ENCODE peak calls at places on chromosomes 5 and 9, in eight cellular contexts. One of them, this sample, is unnamed. For H3K9me3 and H3K4me1, the result is how much of the 10 kb centered on the place peaks cover.

GRCh38 chr5:132073231-132074013 is at the start of gene CSF2:
- DNase-seq in sigmoid colon: no peak
- DNase-seq in fibroblast of lung: no peak
- DNase-seq in A549: no peak
- DNase-seq in naive thymus-derived CD4-positive, alpha-beta T cell: no peak
- DNase-seq in small intestine: peak
- DNase-seq in kidney: peak
- DNase-seq in tibial artery: no peak
- DNase-seq in this sample: no peak

GRCh38 chr9:128372188-128372641 is 1.0 kb downstream of the URM1 start:
- DNase-seq in tibial artery: no peak
- DNase-seq in small intestine: peak
- DNase-seq in A549: no peak
- DNase-seq in naive thymus-derived CD4-positive, alpha-beta T cell: no peak
- DNase-seq in kidney: no peak
- DNase-seq in sigmoid colon: no peak
- DNase-seq in fibroblast of lung: no peak
- DNase-seq in this sample: no peak

GRCh38 chr5:17238521-17239041 is 21.1 kb downstream of the BASP1 start:
- DNase-seq in fibroblast of lung: peak
- DNase-seq in naive thymus-derived CD4-positive, alpha-beta T cell: no peak
- DNase-seq in kidney: no peak
- DNase-seq in tibial artery: no peak
- DNase-seq in sigmoid colon: no peak
- DNase-seq in A549: no peak
- DNase-seq in small intestine: no peak
- DNase-seq in this sample: no peak

GRCh38 chr5:36720688-36721087 is 114.3 kb downstream of the SLC1A3 start:
- DNase-seq in naive thymus-derived CD4-positive, alpha-beta T cell: no peak
- DNase-seq in A549: no peak
- DNase-seq in small intestine: no peak
- DNase-seq in kidney: no peak
- DNase-seq in tibial artery: no peak
- DNase-seq in sigmoid colon: no peak
- DNase-seq in fibroblast of lung: no peak
- DNase-seq in this sample: no peak

GRCh38 chr5:17217421-17218352 is at the start of gene BASP1:
- DNase-seq in sigmoid colon: peak
- DNase-seq in A549: peak
- DNase-seq in kidney: peak
- DNase-seq in small intestine: no peak
- DNase-seq in naive thymus-derived CD4-positive, alpha-beta T cell: peak
- DNase-seq in tibial artery: peak
- DNase-seq in fibroblast of lung: peak
- DNase-seq in this sample: no peak

GRCh38 chr9:130446111-130446861 is 1.5 kb downstream of the ASS1 start:
- DNase-seq in tibial artery: peak
- DNase-seq in sigmoid colon: peak
- DNase-seq in small intestine: no peak
- DNase-seq in naive thymus-derived CD4-positive, alpha-beta T cell: no peak
- DNase-seq in A549: no peak
- DNase-seq in fibroblast of lung: peak
- DNase-seq in kidney: peak
- DNase-seq in this sample: no peak

GRCh38 chr5:36658016-36658415 is 51.6 kb downstream of the SLC1A3 start:
- DNase-seq in small intestine: no peak
- DNase-seq in A549: no peak
- DNase-seq in tibial artery: no peak
- DNase-seq in sigmoid colon: no peak
- DNase-seq in kidney: no peak
- DNase-seq in naive thymus-derived CD4-positive, alpha-beta T cell: no peak
- DNase-seq in fibroblast of lung: no peak
- DNase-seq in this sample: no peak

GRCh38 chr5:81762401-81762800 is 11.5 kb upstream of the SSBP2 start:
- DNase-seq in sigmoid colon: no peak
- DNase-seq in naive thymus-derived CD4-positive, alpha-beta T cell: no peak
- DNase-seq in A549: no peak
- DNase-seq in small intestine: no peak
- DNase-seq in tibial artery: no peak
- DNase-seq in fibroblast of lung: no peak
- DNase-seq in kidney: no peak
- DNase-seq in this sample: no peak

GRCh38 chr5:93165559-93165958 is 415.5 kb downstream of the NR2F1-AS1 start:
- DNase-seq in kidney: no peak
- DNase-seq in sigmoid colon: no peak
- DNase-seq in A549: no peak
- DNase-seq in naive thymus-derived CD4-positive, alpha-beta T cell: no peak
- DNase-seq in tibial artery: no peak
- DNase-seq in small intestine: no peak
- DNase-seq in fibroblast of lung: no peak
- DNase-seq in this sample: no peak

GRCh38 chr5:59766394-59766793 is 127.1 kb downstream of the PDE4D start:
- DNase-seq in kidney: peak
- DNase-seq in naive thymus-derived CD4-positive, alpha-beta T cell: no peak
- DNase-seq in small intestine: peak
- DNase-seq in A549: peak
- DNase-seq in tibial artery: no peak
- DNase-seq in fibroblast of lung: peak
- DNase-seq in sigmoid colon: peak
- DNase-seq in this sample: no peak

GRCh38 chr9:36086442-36086841 is 49.7 kb downstream of the RECK start:
- DNase-seq in naive thymus-derived CD4-positive, alpha-beta T cell: no peak
- DNase-seq in kidney: no peak
- DNase-seq in fibroblast of lung: no peak
- DNase-seq in A549: no peak
- DNase-seq in sigmoid colon: no peak
- DNase-seq in tibial artery: no peak
- DNase-seq in small intestine: no peak
- DNase-seq in this sample: no peak

GRCh38 chr5:37304888-37305287 is 55.7 kb upstream of the CPLANE1 start:
- DNase-seq in fibroblast of lung: no peak
- DNase-seq in tibial artery: no peak
- DNase-seq in sigmoid colon: no peak
- DNase-seq in small intestine: no peak
- DNase-seq in kidney: no peak
- DNase-seq in naive thymus-derived CD4-positive, alpha-beta T cell: no peak
- DNase-seq in A549: no peak
- DNase-seq in this sample: no peak

GRCh38 chr5:27266184-27266583 is 227.8 kb upstream of the CDH9 start:
- DNase-seq in fibroblast of lung: peak
- DNase-seq in A549: no peak
- DNase-seq in sigmoid colon: no peak
- DNase-seq in tibial artery: no peak
- DNase-seq in naive thymus-derived CD4-positive, alpha-beta T cell: no peak
- DNase-seq in small intestine: no peak
- DNase-seq in kidney: no peak
- DNase-seq in this sample: no peak

GRCh38 chr9:132878695-132879064 is at the start of gene SPACA9:
- DNase-seq in naive thymus-derived CD4-positive, alpha-beta T cell: peak
- DNase-seq in A549: peak
- DNase-seq in small intestine: peak
- DNase-seq in sigmoid colon: peak
- DNase-seq in tibial artery: peak
- DNase-seq in fibroblast of lung: peak
- DNase-seq in kidney: peak
- DNase-seq in this sample: peak

DNA sequence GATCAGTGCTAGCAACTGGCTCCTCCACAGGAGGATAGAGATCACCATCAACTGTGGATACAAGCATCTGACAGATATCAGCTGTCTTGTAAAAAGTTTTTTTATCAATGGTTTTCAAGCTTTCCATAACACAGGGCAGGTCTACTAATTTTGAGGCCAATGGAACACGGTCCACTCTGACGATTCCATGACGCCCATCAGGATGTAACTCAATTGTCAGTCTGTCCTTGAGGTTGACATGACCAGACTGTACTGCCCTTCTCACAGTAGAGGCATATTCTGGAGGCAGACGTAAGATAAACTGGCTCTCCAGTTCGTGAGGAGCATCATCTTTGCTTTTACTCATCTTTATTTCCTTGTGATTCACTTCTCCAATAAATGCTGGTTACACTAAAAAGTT is 885 bp downstream of the TAF7 start:
- DNase-seq in A549: no peak
- DNase-seq in sigmoid colon: no peak
- DNase-seq in small intestine: no peak
- DNase-seq in kidney: no peak
- DNase-seq in naive thymus-derived CD4-positive, alpha-beta T cell: no peak
- DNase-seq in fibroblast of lung: no peak
- DNase-seq in tibial artery: no peak
- DNase-seq in this sample: no peak
- H3K9me3 ChIP-seq in A549: half or more
- H3K9me3 ChIP-seq in sigmoid colon: under half
- H3K9me3 ChIP-seq in small intestine: under half
- H3K9me3 ChIP-seq in kidney: half or more
- H3K9me3 ChIP-seq in naive thymus-derived CD4-positive, alpha-beta T cell: under half
- H3K9me3 ChIP-seq in fibroblast of lung: under half
- H3K9me3 ChIP-seq in tibial artery: under half
- H3K9me3 ChIP-seq in this sample: under half

DNA sequence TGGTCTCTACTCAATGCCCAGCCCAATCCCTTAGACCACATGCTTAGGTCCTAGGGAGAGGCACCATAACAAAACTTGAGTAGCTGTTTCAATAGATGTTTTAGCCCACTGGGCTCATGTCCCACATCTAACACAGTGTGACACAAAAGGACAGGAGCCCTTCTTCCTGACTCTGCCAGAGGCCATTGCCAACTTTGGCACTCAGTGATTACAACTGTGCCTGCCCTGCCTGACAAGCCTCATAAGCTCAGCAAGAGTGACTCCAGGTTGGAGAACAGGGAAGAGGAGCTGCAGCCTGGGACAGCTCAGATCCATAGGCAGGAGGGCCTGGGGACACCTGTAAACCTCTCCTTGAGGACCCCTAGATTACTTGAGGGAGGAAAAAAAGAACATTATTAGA is 230.8 kb downstream of the ENC1 start:
- DNase-seq in naive thymus-derived CD4-positive, alpha-beta T cell: no peak
- DNase-seq in fibroblast of lung: no peak
- DNase-seq in small intestine: no peak
- DNase-seq in kidney: no peak
- DNase-seq in tibial artery: no peak
- DNase-seq in sigmoid colon: no peak
- DNase-seq in A549: no peak
- DNase-seq in this sample: peak
- H3K4me3 ChIP-seq in naive thymus-derived CD4-positive, alpha-beta T cell: no peak
- H3K4me3 ChIP-seq in fibroblast of lung: no peak
- H3K4me3 ChIP-seq in small intestine: no peak
- H3K4me3 ChIP-seq in kidney: no peak
- H3K4me3 ChIP-seq in tibial artery: no peak
- H3K4me3 ChIP-seq in sigmoid colon: no peak
- H3K4me3 ChIP-seq in A549: no peak
- H3K4me3 ChIP-seq in this sample: no peak

GRCh38 chr5:131067596-131067995 is 97.5 kb downstream of the HINT1 start:
- DNase-seq in naive thymus-derived CD4-positive, alpha-beta T cell: no peak
- DNase-seq in kidney: no peak
- DNase-seq in small intestine: no peak
- DNase-seq in fibroblast of lung: no peak
- DNase-seq in A549: no peak
- DNase-seq in tibial artery: no peak
- DNase-seq in sigmoid colon: no peak
- DNase-seq in this sample: no peak

GRCh38 chr5:131064669-131065371 is 100.2 kb downstream of the HINT1 start:
- DNase-seq in A549: no peak
- DNase-seq in fibroblast of lung: no peak
- DNase-seq in kidney: no peak
- DNase-seq in sigmoid colon: no peak
- DNase-seq in naive thymus-derived CD4-positive, alpha-beta T cell: no peak
- DNase-seq in tibial artery: no peak
- DNase-seq in small intestine: peak
- DNase-seq in this sample: no peak

DNA sequence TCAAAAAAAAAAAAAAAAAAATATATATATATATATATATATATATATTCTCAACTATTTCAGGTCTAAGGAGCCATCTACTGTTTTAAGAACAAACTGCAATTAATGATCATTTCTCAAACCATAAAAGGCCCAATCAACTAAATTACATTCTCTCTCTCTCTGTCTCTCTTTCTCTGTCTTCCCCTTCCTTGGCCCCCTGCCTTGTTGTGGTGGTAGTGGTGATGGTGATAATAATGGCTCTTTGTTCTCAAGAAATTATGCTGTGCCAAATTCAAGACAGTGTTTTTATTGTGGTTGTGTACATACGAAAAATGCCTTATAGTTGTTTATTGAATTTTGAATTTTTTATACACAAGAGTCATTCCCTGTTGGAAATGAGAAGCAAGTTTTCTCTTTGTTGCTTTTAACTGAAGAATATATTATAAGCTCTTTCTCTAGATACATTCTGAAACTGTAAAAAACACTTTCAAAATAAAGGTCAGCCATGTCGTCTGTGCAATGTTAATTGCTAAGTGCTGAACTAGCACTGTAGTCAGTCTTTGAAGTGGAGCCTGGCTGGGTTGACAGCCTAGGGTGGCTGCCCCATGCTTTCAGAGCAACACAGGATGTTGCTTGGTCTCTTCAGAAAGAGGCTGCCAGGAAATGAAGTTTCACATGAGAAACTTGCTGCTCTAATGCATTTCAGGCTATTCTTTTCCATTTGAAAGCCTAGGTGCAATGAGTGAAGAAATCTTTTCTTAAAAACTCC is 96.0 kb downstream of the HINT1 start:
- DNase-seq in A549: no peak
- DNase-seq in small intestine: peak
- DNase-seq in kidney: no peak
- DNase-seq in fibroblast of lung: no peak
- DNase-seq in sigmoid colon: no peak
- DNase-seq in naive thymus-derived CD4-positive, alpha-beta T cell: peak
- DNase-seq in tibial artery: no peak
- DNase-seq in this sample: no peak
- H3K4me1 ChIP-seq in A549: under half
- H3K4me1 ChIP-seq in small intestine: under half
- H3K4me1 ChIP-seq in kidney: under half
- H3K4me1 ChIP-seq in fibroblast of lung: under half
- H3K4me1 ChIP-seq in sigmoid colon: under half
- H3K4me1 ChIP-seq in naive thymus-derived CD4-positive, alpha-beta T cell: under half
- H3K4me1 ChIP-seq in tibial artery: under half
- H3K4me1 ChIP-seq in this sample: under half

DNA sequence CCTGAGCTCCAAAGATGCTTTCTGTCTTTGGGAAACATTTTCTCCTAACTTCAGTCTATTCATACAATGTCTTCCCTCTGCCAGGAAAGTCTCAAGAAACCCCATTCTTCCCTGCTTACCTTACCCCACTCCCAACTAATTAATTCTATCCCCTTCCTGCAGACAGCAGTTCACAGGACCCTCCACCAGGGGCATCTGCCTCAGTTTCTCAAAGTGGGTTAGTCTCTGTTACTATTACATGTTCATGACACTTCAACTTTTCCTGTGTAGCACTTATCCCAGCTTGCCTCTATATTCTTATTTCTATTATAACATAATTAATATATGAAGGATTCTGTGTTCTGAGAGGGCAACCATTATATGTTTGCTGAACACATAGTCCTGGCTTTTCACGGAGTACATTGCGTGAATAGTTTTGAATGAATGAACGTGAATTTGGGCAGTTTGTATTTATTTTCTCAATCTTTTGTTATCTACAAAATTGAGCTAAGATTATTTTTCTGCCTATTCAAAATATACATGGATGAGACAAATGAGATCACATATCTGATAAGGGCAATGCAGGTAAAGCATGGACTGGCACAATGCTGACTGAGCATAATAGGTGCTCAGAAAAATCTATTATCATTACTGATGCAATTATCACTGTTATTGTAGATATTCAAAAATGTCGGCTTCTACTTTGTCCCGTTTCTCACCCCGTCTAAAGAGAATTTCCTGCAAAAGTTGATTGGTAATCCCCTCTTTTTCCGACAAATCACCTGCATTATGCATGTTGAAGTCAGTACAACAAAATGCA is 341.1 kb downstream of the BRINP1 start:
- DNase-seq in A549: no peak
- DNase-seq in tibial artery: no peak
- DNase-seq in naive thymus-derived CD4-positive, alpha-beta T cell: no peak
- DNase-seq in sigmoid colon: no peak
- DNase-seq in small intestine: no peak
- DNase-seq in kidney: no peak
- DNase-seq in fibroblast of lung: no peak
- DNase-seq in this sample: no peak
- H3K9me3 ChIP-seq in A549: under half
- H3K9me3 ChIP-seq in tibial artery: under half
- H3K9me3 ChIP-seq in naive thymus-derived CD4-positive, alpha-beta T cell: under half
- H3K9me3 ChIP-seq in sigmoid colon: under half
- H3K9me3 ChIP-seq in small intestine: under half
- H3K9me3 ChIP-seq in kidney: under half
- H3K9me3 ChIP-seq in fibroblast of lung: under half
- H3K9me3 ChIP-seq in this sample: under half